ENCODE peak calls at places on chromosomes 5 and 9, in seven cellular contexts. Z, R, B, J, N, X and I are unnamed samples.

GRCh38 chr5:138990986-138991645 is 116.0 kb upstream of the LRRTM2 start:
- DNase-seq in J (no peak), R (no peak), N (no peak), X (no peak), B (no peak), Z (no peak), I (no peak)

GRCh38 chr5:92969781-92970237 is 611.2 kb downstream of the NR2F1-AS1 start:
- DNase-seq in B (no peak), X (no peak), Z (no peak), J (no peak), N (no peak), R (peak; percentile 9), I (no peak)

GRCh38 chr9:133354766-133355165 is 1.5 kb downstream of the SURF1 start:
- DNase-seq in N (peak; percentile 45), R (no peak), B (no peak), Z (no peak), X (no peak), J (no peak), I (no peak)

GRCh38 chr9:127801955-127802575 is 617 bp upstream of the FPGS start:
- DNase-seq in J (peak; percentile 70), R (no peak), B (no peak), Z (peak; percentile 33), X (no peak), N (no peak), I (peak; percentile 16)

GRCh38 chr5:113043491-113043931 is 66.9 kb downstream of the DCP2 start:
- DNase-seq in Z (no peak), B (peak; percentile 72), X (peak; percentile 37), R (no peak), N (peak; percentile 63), J (peak; percentile 54), I (no peak)

GRCh38 chr5:74851684-74852353 is 14.4 kb downstream of the FAM169A start:
- DNase-seq in R (peak; percentile 66), X (no peak), Z (no peak), B (no peak), N (no peak), J (peak; percentile 64), I (peak; percentile 52)

GRCh38 chr5:152412129-152412528 is 7.0 kb upstream of the NMUR2 start:
- DNase-seq in R (no peak), N (no peak), J (no peak), X (no peak), Z (no peak), B (no peak), I (no peak)

GRCh38 chr5:140157032-140157781 is 17.8 kb upstream of the CYSTM1 start:
- DNase-seq in B (peak; percentile 89), Z (peak; percentile 92), R (peak; percentile 66), J (peak; percentile 89), X (peak; percentile 82), N (peak; percentile 96), I (peak; percentile 76)

GRCh38 chr5:148794275-148794674 is 32.1 kb upstream of the ADRB2 start:
- DNase-seq in Z (no peak), X (no peak), R (no peak), B (no peak), N (no peak), J (peak; percentile 26), I (no peak)

GRCh38 chr9:31597977-31598376 is 786.5 kb upstream of the ACO1 start:
- DNase-seq in B (no peak), Z (peak; percentile 39), N (no peak), X (no peak), R (peak; percentile 90), J (peak; percentile 1), I (peak; percentile 94)

GRCh38 chr5:110916373-110917049 is 155.0 kb upstream of the TSLP start:
- DNase-seq in X (no peak), N (no peak), J (peak; percentile 92), Z (peak; percentile 43), B (no peak), R (peak; percentile 77), I (peak; percentile 80)

DNA sequence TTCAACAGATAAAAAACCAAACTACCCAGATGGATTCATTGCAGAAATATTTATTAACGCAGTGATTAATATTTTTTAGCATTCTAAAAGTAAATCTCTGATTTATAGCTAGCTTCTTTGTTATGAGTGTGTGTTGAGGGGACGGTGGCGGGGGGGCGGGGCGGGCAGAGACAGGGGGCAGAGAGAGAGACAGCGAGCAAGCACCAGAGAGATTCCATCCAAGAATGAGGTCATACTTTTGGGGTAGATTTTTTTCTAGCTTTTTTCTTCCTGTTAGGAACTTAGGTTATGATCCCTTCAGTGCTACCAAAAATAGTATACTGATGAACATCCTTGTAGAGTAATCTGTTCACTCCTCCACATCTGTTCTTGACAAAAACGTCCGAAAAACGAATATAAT is 500 bp upstream of the ZNF883 start:
- DNase-seq in J (peak; percentile 20), Z (no peak), B (no peak), R (no peak), X (no peak), N (no peak), I (no peak)
- H3K4me3 ChIP-seq in J (peak overlapping the region; percentile 42), Z (peak overlapping the region; percentile 45), B (peak overlapping the region; percentile 19), R (peak overlapping the region; percentile 7), X (no peak overlapping the region), N (peak overlapping the region; percentile 62), I (peak overlapping the region; percentile 67)

GRCh38 chr5:34007675-34008600 is at the start of gene AMACR:
- DNase-seq in N (peak; percentile 96), R (peak; percentile 89), Z (peak; percentile 96), B (peak; percentile 99), X (peak; percentile 90), J (peak; percentile 98), I (peak; percentile 94)
- TF ChIP-seq CTCF in N (no peak), R (peak; percentile 28), Z (no peak), B (peak; percentile 16), X (peak; percentile 31), J (peak; percentile 27), I (no peak)

GRCh38 chr9:99825158-99826046 is 3.7 kb downstream of the NR4A3 start:
- DNase-seq in R (no peak), X (no peak), J (no peak), Z (no peak), N (no peak), B (peak; percentile 81), I (no peak)
- H3K4me3 ChIP-seq in R (no peak overlapping the region), X (peak overlapping the region; percentile 73), J (peak overlapping the region; percentile 5), Z (peak overlapping the region; percentile 85), N (peak overlapping the region; percentile 97), B (peak overlapping the region; percentile 96), I (no peak overlapping the region)

DNA sequence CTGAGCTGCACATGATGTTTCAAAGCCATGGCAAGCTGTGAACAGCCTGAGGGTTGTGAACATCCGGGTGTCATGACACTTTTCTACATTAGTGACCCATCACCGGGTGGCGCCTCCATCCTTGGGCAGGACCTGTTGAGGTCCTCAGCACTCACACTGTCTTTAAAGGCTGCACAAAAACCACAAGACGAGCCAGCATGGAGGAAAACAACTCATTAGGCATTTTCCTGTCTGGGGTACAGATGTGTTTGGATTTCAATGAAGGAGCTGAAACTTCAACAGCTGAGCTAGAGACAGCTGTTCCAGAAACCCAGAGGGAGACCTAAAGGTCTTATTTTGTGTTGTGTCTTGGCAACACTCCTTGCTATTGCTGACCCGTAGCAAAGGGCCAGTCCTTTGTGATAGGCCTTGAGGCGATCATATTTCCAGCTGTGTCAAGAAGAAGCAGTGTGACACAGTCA is 151.9 kb upstream of the VLDLR start:
- DNase-seq in N (no peak), Z (no peak), X (peak; percentile 14), R (peak; percentile 40), J (peak; percentile 51), B (no peak), I (peak; percentile 25)
- TF ChIP-seq CTCF in N (no peak), Z (no peak), X (peak; percentile 50), R (peak; percentile 38), J (peak; percentile 18), B (no peak), I (no peak)

DNA sequence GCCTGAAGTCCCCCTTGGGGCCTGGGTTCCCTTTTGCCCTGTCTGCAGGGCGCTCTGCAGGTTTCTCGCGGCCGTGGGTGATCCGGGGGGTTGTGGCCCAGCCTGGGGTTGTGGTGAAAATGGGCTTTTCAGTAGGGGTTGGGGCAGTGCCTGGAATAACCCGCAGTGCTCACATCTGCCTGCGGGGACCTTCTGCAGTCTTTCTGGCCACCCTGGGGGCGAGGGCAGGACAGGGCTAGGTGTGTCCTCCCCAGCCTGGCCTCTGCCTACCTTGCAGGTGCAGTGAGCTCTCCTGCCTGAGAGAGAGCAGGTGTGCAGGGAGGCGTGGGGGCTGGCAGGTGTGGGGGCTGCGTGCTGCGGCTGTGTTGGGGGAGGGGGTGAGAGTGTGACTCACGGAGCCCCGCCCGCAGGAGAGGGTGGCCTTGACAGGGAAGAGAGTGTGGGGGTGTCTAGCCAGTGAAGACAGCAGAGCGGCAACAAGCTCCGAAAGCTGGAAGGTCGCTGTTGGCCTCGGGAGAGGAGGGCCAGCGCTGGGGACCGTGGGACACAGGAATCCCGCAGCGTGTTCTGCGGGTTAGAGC is 131.4 kb downstream of the MRPL36 start:
- DNase-seq in B (peak; percentile 62), X (no peak), R (no peak), N (peak; percentile 70), Z (no peak), J (no peak), I (no peak)
- H3K4me3 ChIP-seq in B (no peak overlapping the region), X (no peak overlapping the region), R (no peak overlapping the region), N (no peak overlapping the region), Z (peak overlapping the region; percentile 31), J (no peak overlapping the region), I (no peak overlapping the region)

GRCh38 chr5:36060516-36060885 is 6.2 kb downstream of the UGT3A2 start:
- DNase-seq in N (no peak), B (no peak), R (no peak), Z (peak; percentile 70), J (no peak), X (peak; percentile 30), I (no peak)
- TF ChIP-seq CTCF in N (no peak), B (no peak), R (no peak), Z (peak; percentile 63), J (no peak), X (peak; percentile 68), I (no peak)